ENCODE peak calls at places on chromosomes 7 and 10, in seven cellular contexts. One of them, this sample, is unnamed.

GRCh38 chr10:129917936-129918335 is 46.1 kb downstream of the EBF3 start:
- DNase-seq in stomach: no peak
- DNase-seq in H1: no peak
- DNase-seq in GM12878: no peak
- DNase-seq in suprapubic skin: no peak
- DNase-seq in transverse colon: no peak
- DNase-seq in HepG2: no peak
- DNase-seq in this sample: no peak

GRCh38 chr10:116765549-116766162 is 23.3 kb upstream of the HSPA12A start:
- DNase-seq in HepG2: no peak
- DNase-seq in H1: peak; percentile 78
- DNase-seq in suprapubic skin: peak; percentile 51
- DNase-seq in stomach: no peak
- DNase-seq in GM12878: no peak
- DNase-seq in transverse colon: peak; percentile 58
- DNase-seq in this sample: no peak

GRCh38 chr7:100065452-100066186 is 15.9 kb downstream of the ZNF3 start:
- DNase-seq in stomach: no peak
- DNase-seq in HepG2: no peak
- DNase-seq in suprapubic skin: no peak
- DNase-seq in H1: no peak
- DNase-seq in transverse colon: no peak
- DNase-seq in GM12878: no peak
- DNase-seq in this sample: no peak

GRCh38 chr10:59312247-59312646 is 50.1 kb downstream of the FAM13C start:
- DNase-seq in GM12878: no peak
- DNase-seq in transverse colon: no peak
- DNase-seq in HepG2: no peak
- DNase-seq in stomach: no peak
- DNase-seq in H1: no peak
- DNase-seq in suprapubic skin: no peak
- DNase-seq in this sample: no peak

GRCh38 chr10:89278034-89278535 is 23.8 kb upstream of the IFIT2 start:
- DNase-seq in transverse colon: no peak
- DNase-seq in suprapubic skin: peak; percentile 65
- DNase-seq in GM12878: no peak
- DNase-seq in stomach: no peak
- DNase-seq in HepG2: peak; percentile 81
- DNase-seq in H1: no peak
- DNase-seq in this sample: no peak

GRCh38 chr7:2072042-2072441 is 160.7 kb downstream of the MAD1L1 start:
- DNase-seq in GM12878: peak; percentile 31
- DNase-seq in stomach: no peak
- DNase-seq in HepG2: no peak
- DNase-seq in transverse colon: no peak
- DNase-seq in suprapubic skin: no peak
- DNase-seq in H1: no peak
- DNase-seq in this sample: no peak

GRCh38 chr7:151309306-151309705 is 32.3 kb upstream of the NUB1 start:
- DNase-seq in suprapubic skin: no peak
- DNase-seq in HepG2: no peak
- DNase-seq in stomach: no peak
- DNase-seq in GM12878: no peak
- DNase-seq in transverse colon: no peak
- DNase-seq in H1: no peak
- DNase-seq in this sample: no peak

GRCh38 chr7:116863168-116863670 is 832 bp downstream of the CAPZA2 start:
- DNase-seq in GM12878: no peak
- DNase-seq in H1: peak; percentile 51
- DNase-seq in stomach: no peak
- DNase-seq in transverse colon: peak; percentile 23
- DNase-seq in suprapubic skin: no peak
- DNase-seq in HepG2: peak; percentile 19
- DNase-seq in this sample: no peak

GRCh38 chr7:63876707-63877322 is 121.8 kb upstream of the ZNF722 start:
- DNase-seq in GM12878: no peak
- DNase-seq in transverse colon: no peak
- DNase-seq in suprapubic skin: no peak
- DNase-seq in stomach: no peak
- DNase-seq in HepG2: no peak
- DNase-seq in H1: no peak
- DNase-seq in this sample: no peak

GRCh38 chr10:7354330-7355047 is 56.3 kb downstream of the SFMBT2 start:
- DNase-seq in H1: no peak
- DNase-seq in HepG2: no peak
- DNase-seq in GM12878: no peak
- DNase-seq in stomach: no peak
- DNase-seq in suprapubic skin: no peak
- DNase-seq in transverse colon: no peak
- DNase-seq in this sample: no peak

GRCh38 chr7:32158751-32159360 is 88.6 kb upstream of the PDE1C start:
- DNase-seq in GM12878: no peak
- DNase-seq in suprapubic skin: no peak
- DNase-seq in stomach: no peak
- DNase-seq in H1: no peak
- DNase-seq in transverse colon: no peak
- DNase-seq in HepG2: no peak
- DNase-seq in this sample: no peak

GRCh38 chr10:118373786-118374185 is 31.7 kb upstream of the FAM204A start:
- DNase-seq in HepG2: peak; percentile 7
- DNase-seq in stomach: no peak
- DNase-seq in H1: no peak
- DNase-seq in GM12878: no peak
- DNase-seq in transverse colon: no peak
- DNase-seq in suprapubic skin: no peak
- DNase-seq in this sample: no peak

GRCh38 chr7:129376778-129377700 is 57.2 kb upstream of the STRIP2 start:
- DNase-seq in transverse colon: no peak
- DNase-seq in suprapubic skin: no peak
- DNase-seq in GM12878: no peak
- DNase-seq in HepG2: no peak
- DNase-seq in H1: no peak
- DNase-seq in stomach: no peak
- DNase-seq in this sample: no peak

DNA sequence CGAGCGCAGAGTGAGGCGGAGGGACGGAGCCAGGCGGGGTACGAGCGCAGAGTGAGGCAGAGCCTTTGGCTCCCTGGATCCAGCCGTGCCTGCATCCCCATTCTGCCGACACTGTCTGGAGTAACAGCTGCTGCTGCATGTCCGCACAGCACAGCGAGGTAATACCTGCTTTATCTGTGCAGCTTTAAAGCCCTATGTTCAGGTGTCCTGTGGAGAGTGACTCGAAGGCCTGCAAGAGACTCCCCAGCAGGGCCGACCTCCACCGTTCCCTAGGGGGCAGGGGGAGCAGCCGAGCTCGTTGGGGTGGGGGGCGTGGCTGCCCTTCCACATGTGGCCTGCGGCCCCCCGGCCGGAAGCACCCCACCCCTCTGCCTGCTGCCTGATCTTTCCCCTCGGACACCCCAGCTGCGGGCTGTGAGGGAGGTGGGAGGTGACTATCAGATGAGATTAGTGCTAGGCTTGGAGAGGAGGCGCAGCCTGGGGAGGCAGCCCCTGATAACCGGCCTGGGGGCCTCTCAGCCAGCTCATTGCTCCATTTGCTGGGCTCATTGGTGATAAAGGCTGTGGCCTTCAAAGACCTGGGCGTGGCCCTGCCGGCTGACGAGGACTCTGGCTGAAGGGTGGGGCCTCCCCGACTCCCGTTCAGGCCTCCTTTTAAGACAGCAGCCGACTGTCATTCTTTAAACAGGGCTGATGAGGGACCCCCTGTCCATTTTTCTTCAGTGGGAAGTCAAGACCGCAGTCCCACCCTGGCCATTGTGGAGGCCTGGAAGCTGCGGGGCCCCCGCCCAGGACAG is 8.0 kb downstream of the VENTX start:
- DNase-seq in stomach: peak; percentile 41
- DNase-seq in HepG2: peak; percentile 41
- DNase-seq in H1: no peak
- DNase-seq in suprapubic skin: no peak
- DNase-seq in GM12878: no peak
- DNase-seq in transverse colon: peak; percentile 59
- DNase-seq in this sample: no peak
- TF ChIP-seq POLR2A in stomach: no peak
- TF ChIP-seq POLR2A in HepG2: no peak
- TF ChIP-seq POLR2A in H1: no peak
- TF ChIP-seq POLR2A in suprapubic skin: no peak
- TF ChIP-seq POLR2A in GM12878: no peak
- TF ChIP-seq POLR2A in transverse colon: no peak
- TF ChIP-seq POLR2A in this sample: no peak

GRCh38 chr7:107922891-107923290 is 31.9 kb downstream of the DLD start:
- DNase-seq in H1: no peak
- DNase-seq in suprapubic skin: no peak
- DNase-seq in GM12878: no peak
- DNase-seq in stomach: no peak
- DNase-seq in transverse colon: no peak
- DNase-seq in HepG2: no peak
- DNase-seq in this sample: no peak
- TF ChIP-seq POLR2AphosphoS5 in H1: no peak
- TF ChIP-seq POLR2AphosphoS5 in suprapubic skin: no peak
- TF ChIP-seq POLR2AphosphoS5 in GM12878: no peak
- TF ChIP-seq POLR2AphosphoS5 in stomach: peak; percentile 7
- TF ChIP-seq POLR2AphosphoS5 in transverse colon: peak; percentile 6
- TF ChIP-seq POLR2AphosphoS5 in HepG2: no peak
- TF ChIP-seq POLR2AphosphoS5 in this sample: no peak

GRCh38 chr10:74826142-74827044 is at the start of gene KAT6B:
- DNase-seq in HepG2: peak; percentile 100
- DNase-seq in suprapubic skin: peak; percentile 100
- DNase-seq in stomach: peak; percentile 100
- DNase-seq in transverse colon: peak; percentile 100
- DNase-seq in H1: peak; percentile 99
- DNase-seq in GM12878: peak; percentile 100
- DNase-seq in this sample: peak; percentile 100
- TF ChIP-seq EP300 in HepG2: no peak
- TF ChIP-seq EP300 in suprapubic skin: no peak
- TF ChIP-seq EP300 in stomach: no peak
- TF ChIP-seq EP300 in transverse colon: no peak
- TF ChIP-seq EP300 in H1: no peak
- TF ChIP-seq EP300 in GM12878: no peak
- TF ChIP-seq EP300 in this sample: no peak

GRCh38 chr7:157807510-157807909 is 470.7 kb downstream of the DNAJB6 start:
- DNase-seq in H1: no peak
- DNase-seq in suprapubic skin: no peak
- DNase-seq in transverse colon: no peak
- DNase-seq in GM12878: no peak
- DNase-seq in HepG2: no peak
- DNase-seq in stomach: no peak
- DNase-seq in this sample: no peak
- TF ChIP-seq POLR2A in H1: no peak
- TF ChIP-seq POLR2A in suprapubic skin: no peak
- TF ChIP-seq POLR2A in transverse colon: no peak
- TF ChIP-seq POLR2A in GM12878: no peak
- TF ChIP-seq POLR2A in HepG2: no peak
- TF ChIP-seq POLR2A in stomach: no peak
- TF ChIP-seq POLR2A in this sample: no peak

GRCh38 chr10:3500408-3500856 is 284.6 kb downstream of the KLF6 start:
- DNase-seq in GM12878: no peak
- DNase-seq in H1: peak; percentile 67
- DNase-seq in transverse colon: peak; percentile 17
- DNase-seq in suprapubic skin: peak; percentile 94
- DNase-seq in stomach: no peak
- DNase-seq in HepG2: peak; percentile 88
- DNase-seq in this sample: no peak
- TF ChIP-seq POLR2AphosphoS5 in GM12878: no peak
- TF ChIP-seq POLR2AphosphoS5 in H1: no peak
- TF ChIP-seq POLR2AphosphoS5 in transverse colon: peak; percentile 66
- TF ChIP-seq POLR2AphosphoS5 in suprapubic skin: peak; percentile 97
- TF ChIP-seq POLR2AphosphoS5 in stomach: peak; percentile 79
- TF ChIP-seq POLR2AphosphoS5 in HepG2: no peak
- TF ChIP-seq POLR2AphosphoS5 in this sample: peak; percentile 81

GRCh38 chr10:3010327-3010726 is 57.0 kb upstream of the PFKP start:
- DNase-seq in transverse colon: no peak
- DNase-seq in suprapubic skin: no peak
- DNase-seq in HepG2: no peak
- DNase-seq in GM12878: no peak
- DNase-seq in H1: no peak
- DNase-seq in stomach: no peak
- DNase-seq in this sample: no peak

GRCh38 chr10:3010819-3011422 is 56.4 kb upstream of the PFKP start:
- DNase-seq in transverse colon: no peak
- DNase-seq in stomach: no peak
- DNase-seq in GM12878: no peak
- DNase-seq in H1: no peak
- DNase-seq in HepG2: peak; percentile 21
- DNase-seq in suprapubic skin: no peak
- DNase-seq in this sample: no peak

GRCh38 chr10:3018247-3018646 is 49.1 kb upstream of the PFKP start:
- DNase-seq in H1: no peak
- DNase-seq in suprapubic skin: no peak
- DNase-seq in GM12878: no peak
- DNase-seq in HepG2: no peak
- DNase-seq in transverse colon: no peak
- DNase-seq in stomach: no peak
- DNase-seq in this sample: no peak

GRCh38 chr10:3020311-3020710 is 47.0 kb upstream of the PFKP start:
- DNase-seq in stomach: no peak
- DNase-seq in suprapubic skin: no peak
- DNase-seq in H1: no peak
- DNase-seq in GM12878: no peak
- DNase-seq in transverse colon: no peak
- DNase-seq in HepG2: no peak
- DNase-seq in this sample: no peak

GRCh38 chr10:3014968-3015367 is 52.4 kb upstream of the PFKP start:
- DNase-seq in H1: no peak
- DNase-seq in stomach: no peak
- DNase-seq in HepG2: no peak
- DNase-seq in GM12878: no peak
- DNase-seq in suprapubic skin: no peak
- DNase-seq in transverse colon: peak; percentile 43
- DNase-seq in this sample: no peak
- TF ChIP-seq EP300 in H1: no peak
- TF ChIP-seq EP300 in stomach: no peak
- TF ChIP-seq EP300 in HepG2: no peak
- TF ChIP-seq EP300 in GM12878: no peak
- TF ChIP-seq EP300 in suprapubic skin: no peak
- TF ChIP-seq EP300 in transverse colon: no peak
- TF ChIP-seq EP300 in this sample: no peak

This sample was measured in esophagus muscularis mucosa.